ENCODE peak calls at places on chromosomes 2 and 18, in nine cellular contexts. G, J, M, R, D, V, C, L and B are unnamed samples.
A peak's percentile ranks its signal among the peaks of the same experiment; 100 is the strongest.

GRCh38 chr2:127386764-127387654 is 766 bp downstream of the MAP3K2 start:
- DNase-seq in V (peak; percentile 80), M (peak; percentile 91), D (peak; percentile 76), G (peak; percentile 83), L (peak; percentile 11), J (peak; percentile 80), R (peak; percentile 84), C (peak; percentile 68), B (peak; percentile 70)

GRCh38 chr2:159140070-159140774 is 146.3 kb downstream of the WDSUB1 start:
- DNase-seq in R (peak; percentile 90), C (no peak), J (no peak), G (no peak), L (no peak), M (no peak), V (no peak), D (no peak), B (no peak)

GRCh38 chr18:27042177-27042576 is 142.9 kb downstream of the CHST9 start:
- DNase-seq in J (no peak), C (no peak), V (no peak), D (no peak), L (no peak), M (no peak), R (no peak), G (no peak), B (no peak)

GRCh38 chr2:74740395-74741075 is 86.5 kb downstream of the SEMA4F start:
- DNase-seq in J (no peak), L (no peak), C (peak; percentile 93), V (no peak), M (no peak), G (peak; percentile 85), R (peak; percentile 99), D (peak; percentile 14), B (peak; percentile 60)

GRCh38 chr18:75203456-75204261 is 5.3 kb downstream of the PTGR3 start:
- DNase-seq in M (no peak), C (no peak), L (no peak), D (no peak), R (peak; percentile 79), G (no peak), V (peak; percentile 41), J (no peak), B (no peak)

GRCh38 chr2:187497858-187498463 is 49.9 kb upstream of the CALCRL start:
- DNase-seq in L (no peak), V (no peak), D (no peak), C (no peak), J (no peak), M (peak; percentile 7), R (peak; percentile 21), G (no peak), B (no peak)

GRCh38 chr2:38462121-38462634 is 85.1 kb upstream of the ATL2 start:
- DNase-seq in J (peak; percentile 9), V (no peak), L (no peak), M (no peak), G (peak; percentile 31), C (no peak), R (peak; percentile 84), D (no peak), B (no peak)

GRCh38 chr2:9914384-9915065 is 37.0 kb upstream of the GRHL1 start:
- DNase-seq in V (no peak), J (peak; percentile 27), M (no peak), C (peak; percentile 64), R (peak; percentile 80), G (no peak), L (no peak), D (no peak), B (peak; percentile 44)

GRCh38 chr2:150212722-150213171 is 274.7 kb downstream of the RND3 start:
- DNase-seq in J (no peak), C (no peak), D (no peak), R (peak; percentile 77), V (no peak), G (peak; percentile 82), M (no peak), L (no peak), B (no peak)